ENCODE peak calls at places on chromosomes 11 and 22, in seven cellular contexts. N is midbrain; L is GM19239; S is NAMALWA; J is activated gamma-delta T cell treated with anti-CD3 and anti-CD28 coated beads, Interleukin-2, amount 50 U/mL, for 16 hours; F is activated CD8-positive, alpha-beta memory T cell treated with anti-CD3 and anti-CD28 coated beads for 24 hours; W is thyroid gland. C is an unnamed sample.

GRCh38 chr11:16825968-16826367 is 87.5 kb downstream of the C11orf58 start:
- DNase-seq in J (no peak), N (no peak), S (no peak), W (no peak), L (no peak), F (no peak), C (no peak)

GRCh38 chr11:15893080-15893492 is 463.3 kb downstream of the SOX6 start:
- DNase-seq in S (no peak), F (no peak), L (no peak), W (no peak), N (no peak), J (no peak), C (no peak)

GRCh38 chr22:25564979-25565677 is 653 bp downstream of the GRK3 start:
- DNase-seq in N (peak; percentile 16), L (no peak), S (peak; percentile 40), J (no peak), W (peak; percentile 43), F (peak; percentile 71), C (peak; percentile 61)

GRCh38 chr11:83192846-83193245 is 666 bp upstream of the ANKRD42 start:
- DNase-seq in L (no peak), W (no peak), S (no peak), J (no peak), N (no peak), F (no peak), C (no peak)

GRCh38 chr11:33716236-33716635 is 15.6 kb upstream of the C11orf91 start:
- DNase-seq in F (no peak), S (peak; percentile 52), N (peak; percentile 5), J (no peak), L (no peak), W (no peak), C (no peak)

GRCh38 chr11:20589796-20590195 is 9.6 kb upstream of the SLC6A5 start:
- DNase-seq in W (no peak), S (no peak), N (no peak), J (no peak), F (no peak), L (no peak), C (no peak)

GRCh38 chr11:26823963-26824362 is 102.1 kb upstream of the SLC5A12 start:
- DNase-seq in F (no peak), S (no peak), L (no peak), N (no peak), J (no peak), W (no peak), C (no peak)

GRCh38 chr22:26259510-26259909 is 90.2 kb downstream of the SEZ6L start:
- DNase-seq in N (no peak), W (no peak), L (no peak), F (no peak), J (no peak), S (peak; percentile 45), C (peak; percentile 81)

GRCh38 chr22:36767035-36767775 is 8.7 kb downstream of the IFT27 start:
- DNase-seq in L (no peak), S (no peak), J (no peak), N (no peak), W (no peak), F (no peak), C (peak; percentile 3)

GRCh38 chr11:67057410-67057757 is 737 bp downstream of the RHOD start:
- DNase-seq in F (no peak), J (no peak), W (peak; percentile 55), L (no peak), S (no peak), N (no peak), C (no peak)

GRCh38 chr11:65739022-65739421 is 18.4 kb upstream of the RNASEH2C start:
- DNase-seq in L (no peak), F (no peak), W (no peak), J (no peak), N (no peak), S (no peak), C (no peak)

GRCh38 chr11:22634897-22635629 is 9.4 kb upstream of the FANCF start:
- DNase-seq in L (no peak), N (no peak), W (no peak), S (peak; percentile 27), F (no peak), J (no peak), C (peak; percentile 33)

GRCh38 chr11:44986315-44986714 is 35.6 kb upstream of the TP53I11 start:
- DNase-seq in F (no peak), N (no peak), J (no peak), W (no peak), L (no peak), S (no peak), C (no peak)

GRCh38 chr22:35637943-35638342 is 10.3 kb upstream of the APOL6 start:
- DNase-seq in J (no peak), W (no peak), L (no peak), F (no peak), N (no peak), S (no peak), C (no peak)

GRCh38 chr11:112756166-112756565 is 205.1 kb upstream of the NCAM1 start:
- DNase-seq in F (no peak), W (no peak), N (no peak), S (no peak), J (no peak), L (no peak), C (no peak)

GRCh38 chr11:111846063-111846462 is 25.3 kb downstream of the ALG9 start:
- DNase-seq in J (no peak), F (no peak), S (no peak), L (no peak), W (no peak), N (no peak), C (no peak)

GRCh38 chr11:74754507-74755255 is 6.0 kb downstream of the RNF169 start:
- DNase-seq in L (no peak), W (no peak), S (no peak), J (no peak), N (no peak), F (no peak), C (no peak)

GRCh38 chr22:22843848-22844247 is 43.8 kb upstream of the IGLL5 start:
- DNase-seq in F (no peak), N (no peak), W (no peak), J (no peak), S (no peak), L (no peak), C (no peak)

GRCh38 chr11:91407842-91408241 is 816.8 kb upstream of the FAT3 start:
- DNase-seq in W (no peak), S (no peak), L (no peak), F (no peak), N (no peak), J (no peak), C (no peak)

GRCh38 chr11:79052539-79052938 is 388.3 kb downstream of the TENM4 start:
- DNase-seq in W (peak; percentile 27), F (no peak), N (peak; percentile 31), J (no peak), S (peak; percentile 3), L (no peak), C (peak; percentile 55)

GRCh38 chr11:1468002-1468401 is 18.6 kb downstream of the MOB2 start:
- DNase-seq in S (no peak), W (no peak), J (no peak), N (no peak), F (no peak), L (no peak), C (no peak)

GRCh38 chr11:46948378-46949131 is 12.0 kb downstream of the CSTPP1 start:
- DNase-seq in S (no peak), L (no peak), W (no peak), N (no peak), J (no peak), F (no peak), C (no peak)

GRCh38 chr11:109971184-109971523 is 122.0 kb upstream of the ZC3H12C start:
- DNase-seq in F (no peak), S (peak; percentile 10), W (peak; percentile 49), N (peak; percentile 31), L (no peak), J (no peak), C (no peak)

GRCh38 chr11:28860898-28861297 is 752.7 kb downstream of the METTL15 start:
- DNase-seq in N (no peak), J (no peak), S (no peak), F (no peak), L (no peak), W (no peak), C (no peak)

GRCh38 chr22:50104149-50104548 is 14.3 kb downstream of the MOV10L1 start:
- DNase-seq in F (no peak), J (no peak), L (no peak), W (no peak), S (no peak), N (no peak), C (no peak)

GRCh38 chr11:62652156-62653006 is 721 bp downstream of the INTS5 start:
- DNase-seq in L (no peak), N (no peak), S (peak; percentile 41), J (no peak), W (no peak), F (no peak), C (no peak)

GRCh38 chr11:72023335-72023734 is 24.6 kb downstream of the IL18BP start:
- DNase-seq in S (no peak), F (no peak), J (no peak), N (no peak), W (no peak), L (no peak), C (no peak)

GRCh38 chr22:33599596-33599995 is 320.7 kb downstream of the LARGE1 start:
- DNase-seq in N (no peak), J (no peak), F (no peak), W (no peak), S (no peak), L (no peak), C (no peak)

C was measured in WTC11.